ENCODE peak calls at places on chromosomes 1 and 21, in four cellular contexts. One of them, this sample, is unnamed.

GRCh38 chr1:19445417-19446342 is 39.7 kb downstream of the CAPZB start:
- DNase-seq in sigmoid colon: no peak
- DNase-seq in ovary: no peak
- DNase-seq in A549: peak
- DNase-seq in this sample: peak

GRCh38 chr1:37323486-37324377 is 150.6 kb upstream of the ZC3H12A start:
- DNase-seq in sigmoid colon: no peak
- DNase-seq in ovary: no peak
- DNase-seq in A549: peak
- DNase-seq in this sample: no peak

GRCh38 chr1:154877370-154877974 is 7.4 kb upstream of the KCNN3 start:
- DNase-seq in sigmoid colon: peak
- DNase-seq in ovary: no peak
- DNase-seq in A549: no peak
- DNase-seq in this sample: no peak

GRCh38 chr1:17878837-17879236 is 123.7 kb downstream of the ACTL8 start:
- DNase-seq in sigmoid colon: no peak
- DNase-seq in ovary: no peak
- DNase-seq in A549: no peak
- DNase-seq in this sample: no peak

GRCh38 chr1:201761871-201762270 is 67.1 kb upstream of the IPO9 start:
- DNase-seq in sigmoid colon: no peak
- DNase-seq in ovary: no peak
- DNase-seq in A549: no peak
- DNase-seq in this sample: no peak

GRCh38 chr1:36606908-36607651 is 124.4 kb upstream of the CSF3R start:
- DNase-seq in sigmoid colon: no peak
- DNase-seq in ovary: no peak
- DNase-seq in A549: no peak
- DNase-seq in this sample: no peak

GRCh38 chr1:192747305-192747704 is 61.5 kb upstream of the RGS2 start:
- DNase-seq in sigmoid colon: no peak
- DNase-seq in ovary: no peak
- DNase-seq in A549: no peak
- DNase-seq in this sample: no peak

GRCh38 chr1:119878171-119878570 is 18.1 kb downstream of the ADAM30 start:
- DNase-seq in sigmoid colon: no peak
- DNase-seq in ovary: no peak
- DNase-seq in A549: no peak
- DNase-seq in this sample: no peak

DNA sequence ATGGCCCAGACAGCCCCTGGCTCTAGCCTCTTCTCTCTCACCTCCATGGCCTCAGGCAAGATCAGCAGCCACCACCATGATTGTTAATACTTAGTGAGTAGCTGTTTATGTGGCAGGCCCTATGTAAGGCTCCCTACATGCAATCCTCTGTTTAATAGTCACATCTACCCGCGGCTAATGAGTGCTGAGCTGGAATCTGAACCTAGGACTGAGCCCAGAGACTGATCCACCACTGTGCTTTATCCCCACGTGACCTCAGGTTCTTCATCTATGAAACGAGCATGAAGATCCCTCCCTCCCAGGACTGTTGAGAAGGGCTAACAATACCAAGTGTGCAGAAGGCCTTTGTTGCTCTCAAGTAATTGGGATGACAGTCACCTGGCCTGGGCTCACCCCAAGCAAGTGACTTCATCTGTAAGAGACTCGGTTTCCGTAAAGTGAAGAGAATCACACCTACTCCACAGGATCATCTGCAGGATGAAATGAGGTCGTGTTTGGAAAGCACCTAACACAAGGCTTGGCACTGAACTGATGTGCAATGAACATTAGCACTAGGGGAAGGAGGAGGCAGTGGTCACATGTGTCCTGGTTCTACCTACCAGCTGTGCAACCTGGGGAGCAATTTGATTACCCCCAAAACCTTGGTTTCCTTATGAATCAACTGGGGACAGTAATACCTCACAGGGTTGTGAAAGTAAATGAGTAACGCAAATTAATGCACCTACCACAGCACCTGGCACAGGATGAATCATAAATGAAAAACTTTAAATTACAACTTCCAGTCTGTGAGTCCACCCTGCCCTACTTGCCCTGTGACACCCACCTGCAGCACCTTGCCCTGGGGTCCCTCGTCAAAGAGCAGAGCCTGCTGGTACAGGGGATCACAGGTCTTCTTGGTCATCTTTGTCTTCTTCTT is 37.2 kb downstream of the RIMS3 start:
- DNase-seq in sigmoid colon: no peak
- DNase-seq in ovary: no peak
- DNase-seq in A549: no peak
- DNase-seq in this sample: no peak
- TF ChIP-seq EP300 in sigmoid colon: no peak
- TF ChIP-seq EP300 in ovary: no peak
- TF ChIP-seq EP300 in A549: no peak
- TF ChIP-seq EP300 in this sample: no peak

DNA sequence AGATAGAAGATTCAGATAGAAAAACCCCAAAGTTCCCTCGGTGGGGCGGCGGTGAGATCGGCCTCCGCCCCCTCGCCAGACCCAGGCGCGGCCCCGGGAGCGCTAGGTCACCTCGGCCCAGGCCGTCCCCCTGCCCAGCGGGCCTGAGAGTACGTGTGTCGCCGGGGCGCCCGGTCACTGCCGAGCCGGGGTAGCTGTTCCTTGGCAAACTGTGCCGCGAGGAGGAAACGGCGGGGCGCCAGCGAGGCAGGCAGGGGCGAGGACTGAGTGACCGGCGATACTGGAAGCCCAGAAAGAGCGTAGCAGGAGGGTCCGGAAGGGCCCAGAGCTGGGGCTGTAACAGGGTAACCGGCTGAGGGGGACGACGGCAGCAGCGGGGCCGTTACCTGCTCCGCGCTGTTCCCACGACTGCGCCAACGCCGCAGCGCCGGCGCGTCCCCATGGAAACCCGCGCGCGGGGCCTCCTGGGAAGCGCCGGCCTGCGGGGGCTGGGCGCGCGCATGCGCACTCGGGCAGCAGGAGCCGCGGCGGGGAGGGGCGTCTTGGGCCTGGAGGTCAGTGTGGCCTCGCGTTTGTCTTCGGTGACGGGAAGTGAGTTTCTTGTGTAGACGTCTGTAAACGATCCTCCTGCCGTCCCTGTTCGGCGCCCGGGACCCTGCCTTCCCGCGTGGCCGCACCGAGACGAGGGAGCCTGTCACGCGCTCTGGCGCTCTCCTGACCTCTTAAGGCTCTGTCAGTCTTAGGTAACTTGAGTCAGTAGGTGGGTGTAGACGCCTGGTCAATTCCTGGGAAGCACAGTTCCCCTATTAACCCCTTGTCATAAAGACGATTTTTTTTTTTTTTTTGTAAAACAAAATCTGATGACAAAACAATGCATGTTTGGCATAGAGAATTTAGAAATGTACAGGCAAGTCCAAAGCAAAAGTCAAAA is at the start of gene LCA5L:
- DNase-seq in sigmoid colon: peak
- DNase-seq in ovary: peak
- DNase-seq in A549: peak
- DNase-seq in this sample: peak
- TF ChIP-seq EP300 in sigmoid colon: no peak
- TF ChIP-seq EP300 in ovary: no peak
- TF ChIP-seq EP300 in A549: no peak
- TF ChIP-seq EP300 in this sample: no peak

GRCh38 chr1:57209495-57209894 is 214.4 kb downstream of the DAB1 start:
- DNase-seq in sigmoid colon: no peak
- DNase-seq in ovary: no peak
- DNase-seq in A549: no peak
- DNase-seq in this sample: no peak

GRCh38 chr1:57208903-57209302 is 215.0 kb downstream of the DAB1 start:
- DNase-seq in sigmoid colon: no peak
- DNase-seq in ovary: no peak
- DNase-seq in A549: no peak
- DNase-seq in this sample: no peak

GRCh38 chr1:57215175-57215574 is 208.7 kb downstream of the DAB1 start:
- DNase-seq in sigmoid colon: no peak
- DNase-seq in ovary: no peak
- DNase-seq in A549: no peak
- DNase-seq in this sample: no peak

GRCh38 chr1:57206038-57206437 is 217.8 kb downstream of the DAB1 start:
- DNase-seq in sigmoid colon: no peak
- DNase-seq in ovary: no peak
- DNase-seq in A549: no peak
- DNase-seq in this sample: no peak

DNA sequence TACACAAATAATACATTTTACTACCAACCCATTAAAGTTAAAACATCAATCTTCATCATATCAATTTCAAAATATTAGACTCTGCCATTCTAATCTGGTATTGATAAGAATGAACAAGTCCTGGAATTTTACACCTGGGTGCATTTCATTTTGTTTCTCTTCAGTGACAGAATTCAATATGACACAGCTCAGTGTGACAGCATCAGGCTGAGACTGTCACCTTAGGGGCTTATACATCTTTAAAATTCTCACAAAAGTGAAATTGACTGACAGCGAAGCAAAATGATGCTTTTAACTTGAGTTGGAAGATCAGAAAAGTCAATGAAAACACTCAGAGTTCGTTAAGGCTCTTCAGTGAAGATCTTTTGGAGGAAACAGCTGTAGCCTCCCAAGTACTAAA is 213.0 kb downstream of the DAB1 start:
- DNase-seq in sigmoid colon: no peak
- DNase-seq in ovary: no peak
- DNase-seq in A549: no peak
- DNase-seq in this sample: no peak
- TF ChIP-seq EP300 in sigmoid colon: no peak
- TF ChIP-seq EP300 in ovary: no peak
- TF ChIP-seq EP300 in A549: no peak
- TF ChIP-seq EP300 in this sample: no peak

DNA sequence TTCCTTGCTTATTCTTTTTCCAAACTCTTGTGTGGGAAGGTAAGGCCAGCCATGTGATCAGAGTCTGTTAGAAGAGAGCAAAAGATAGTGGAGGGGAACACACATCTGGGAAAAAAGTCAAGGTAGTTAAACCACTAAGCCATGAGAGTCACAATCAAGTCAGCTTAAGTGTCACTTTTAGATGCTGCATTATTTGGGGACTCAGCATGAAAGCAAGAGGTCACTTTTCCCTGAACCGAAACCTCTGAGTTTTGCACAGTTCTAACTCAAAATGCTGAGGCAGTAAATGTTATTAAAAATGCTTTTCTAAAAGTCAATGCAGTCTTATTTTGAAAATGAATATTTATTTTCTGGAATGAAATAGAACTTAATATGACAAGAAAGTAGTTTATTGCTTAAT is 69.2 kb downstream of the RBM11 start:
- DNase-seq in sigmoid colon: no peak
- DNase-seq in ovary: no peak
- DNase-seq in A549: no peak
- DNase-seq in this sample: no peak
- TF ChIP-seq EP300 in sigmoid colon: no peak
- TF ChIP-seq EP300 in ovary: no peak
- TF ChIP-seq EP300 in A549: no peak
- TF ChIP-seq EP300 in this sample: no peak

DNA sequence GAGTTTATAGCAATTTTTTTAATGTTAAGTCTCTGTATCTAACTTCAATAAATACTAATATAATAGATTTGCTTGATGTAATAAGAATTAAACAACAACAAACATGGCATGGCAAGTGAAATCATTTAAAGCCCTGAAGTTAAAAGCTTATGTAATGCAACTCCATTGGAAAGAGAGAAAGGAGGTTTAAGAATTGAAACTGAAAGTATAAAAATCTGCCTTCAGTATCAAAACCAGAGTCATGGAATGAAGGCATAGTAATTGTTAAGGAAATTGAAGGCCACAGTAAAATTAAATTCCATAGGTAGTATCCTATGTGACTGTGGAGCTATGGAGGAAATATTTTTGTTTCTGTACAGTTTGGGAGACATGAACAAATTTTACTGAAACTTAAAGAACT is 55.1 kb downstream of the PRDX6 start:
- DNase-seq in sigmoid colon: no peak
- DNase-seq in ovary: no peak
- DNase-seq in A549: no peak
- DNase-seq in this sample: no peak
- TF ChIP-seq EP300 in sigmoid colon: no peak
- TF ChIP-seq EP300 in ovary: no peak
- TF ChIP-seq EP300 in A549: no peak
- TF ChIP-seq EP300 in this sample: no peak